ENCODE peak calls at places on chromosomes 2 and 18, in five cellular contexts. O is fibroblast of mammary gland, M is fibroblast of villous mesenchyme, C is bronchial epithelial cell, Q is fibroblast of lung. P is an unnamed sample.

GRCh38 chr2:26455037-26455800 is 22.7 kb downstream of the OTOF start:
- DNase-seq in M (no peak), C (no peak), O (no peak), Q (no peak), P (no peak)

GRCh38 chr2:216500572-216500971 is 1.9 kb downstream of the RPL37A start:
- DNase-seq in Q (no peak), M (no peak), O (no peak), C (no peak), P (no peak)

GRCh38 chr2:74880054-74880728 is 46.3 kb downstream of the HK2 start:
- DNase-seq in O (no peak), Q (no peak), M (no peak), C (no peak), P (no peak)

GRCh38 chr2:239832995-239833727 is 192.0 kb downstream of the NDUFA10 start:
- DNase-seq in Q (no peak), C (no peak), O (no peak), M (no peak), P (no peak)

GRCh38 chr2:8906208-8906607 is 68.8 kb upstream of the KIDINS220 start:
- DNase-seq in C (peak; percentile 88), Q (peak; percentile 47), M (peak; percentile 32), O (peak; percentile 65), P (peak; percentile 9)

GRCh38 chr2:115460008-115460407 is 1017.6 kb downstream of the DPP10 start:
- DNase-seq in M (no peak), O (no peak), C (no peak), Q (no peak), P (no peak)

GRCh38 chr2:126981476-126981875 is 82.8 kb downstream of the TEX51 start:
- DNase-seq in C (peak; percentile 12), M (no peak), O (peak; percentile 3), Q (peak; percentile 18), P (no peak)

GRCh38 chr2:127407091-127407490 is 11.1 kb upstream of the PROC start:
- DNase-seq in Q (no peak), M (no peak), O (no peak), C (no peak), P (no peak)

GRCh38 chr2:186751790-186752189 is 57.9 kb downstream of the FAM171B start:
- DNase-seq in Q (no peak), O (no peak), C (peak; percentile 35), M (no peak), P (peak; percentile 46)

GRCh38 chr2:84704505-84705244 is 176.2 kb downstream of the TRABD2A start:
- DNase-seq in O (peak; percentile 55), Q (peak; percentile 59), C (no peak), M (peak; percentile 56), P (no peak)

GRCh38 chr2:213161759-213162514 is 10.5 kb upstream of the IKZF2 start:
- DNase-seq in M (no peak), C (peak; percentile 53), O (peak; percentile 73), Q (peak; percentile 77), P (no peak)

GRCh38 chr2:227198866-227199265 is 34.4 kb downstream of the COL4A3 start:
- DNase-seq in M (no peak), O (no peak), Q (no peak), C (no peak), P (no peak)

GRCh38 chr18:70004698-70005097 is 57.0 kb upstream of the CD226 start:
- DNase-seq in O (no peak), Q (peak; percentile 9), M (no peak), C (no peak), P (no peak)

GRCh38 chr2:123101434-123101833 is 923.7 kb upstream of the CNTNAP5 start:
- DNase-seq in Q (no peak), M (peak; percentile 27), C (no peak), O (no peak), P (no peak)
- TF ChIP-seq CTCF in Q (no peak), M (no peak), C (no peak), O (no peak), P (no peak)

GRCh38 chr2:20062615-20063545 is 11.5 kb upstream of the LAPTM4A start:
- DNase-seq in Q (peak; percentile 97), O (peak; percentile 92), M (peak; percentile 86), C (peak; percentile 29), P (no peak)
- TF ChIP-seq CTCF in Q (peak; percentile 12), O (no peak), M (peak; percentile 22), C (no peak), P (no peak)

GRCh38 chr2:183490930-183491329 is 366.7 kb downstream of the NUP35 start:
- DNase-seq in M (no peak), Q (peak; percentile 4), O (peak; percentile 60), C (peak; percentile 29), P (peak; percentile 17)
- TF ChIP-seq CTCF in M (no peak), Q (no peak), O (no peak), C (no peak), P (no peak)

GRCh38 chr2:237257471-237257951 is 156.5 kb downstream of the COL6A3 start:
- DNase-seq in M (peak; percentile 86), Q (peak; percentile 74), C (no peak), O (peak; percentile 77), P (no peak)

GRCh38 chr2:237260032-237260431 is 153.9 kb downstream of the COL6A3 start:
- DNase-seq in M (peak; percentile 92), Q (no peak), C (no peak), O (no peak), P (no peak)

GRCh38 chr2:237256845-237257244 is 157.1 kb downstream of the COL6A3 start:
- DNase-seq in M (peak; percentile 80), O (peak; percentile 91), Q (peak; percentile 79), C (peak; percentile 40), P (no peak)

GRCh38 chr2:237259201-237259600 is 154.8 kb downstream of the COL6A3 start:
- DNase-seq in O (no peak), C (no peak), Q (no peak), M (peak; percentile 82), P (no peak)

GRCh38 chr2:237258146-237258545 is 155.8 kb downstream of the COL6A3 start:
- DNase-seq in O (peak; percentile 26), C (no peak), Q (peak; percentile 49), M (no peak), P (no peak)
- TF ChIP-seq CTCF in O (no peak), C (no peak), Q (no peak), M (peak; percentile 14), P (no peak)

GRCh38 chr2:72330673-72331072 is 183.0 kb upstream of the CYP26B1 start:
- DNase-seq in C (peak; percentile 17), Q (peak; percentile 11), M (no peak), O (no peak), P (no peak)
- TF ChIP-seq CTCF in C (no peak), Q (no peak), M (no peak), O (no peak), P (no peak)

DNA sequence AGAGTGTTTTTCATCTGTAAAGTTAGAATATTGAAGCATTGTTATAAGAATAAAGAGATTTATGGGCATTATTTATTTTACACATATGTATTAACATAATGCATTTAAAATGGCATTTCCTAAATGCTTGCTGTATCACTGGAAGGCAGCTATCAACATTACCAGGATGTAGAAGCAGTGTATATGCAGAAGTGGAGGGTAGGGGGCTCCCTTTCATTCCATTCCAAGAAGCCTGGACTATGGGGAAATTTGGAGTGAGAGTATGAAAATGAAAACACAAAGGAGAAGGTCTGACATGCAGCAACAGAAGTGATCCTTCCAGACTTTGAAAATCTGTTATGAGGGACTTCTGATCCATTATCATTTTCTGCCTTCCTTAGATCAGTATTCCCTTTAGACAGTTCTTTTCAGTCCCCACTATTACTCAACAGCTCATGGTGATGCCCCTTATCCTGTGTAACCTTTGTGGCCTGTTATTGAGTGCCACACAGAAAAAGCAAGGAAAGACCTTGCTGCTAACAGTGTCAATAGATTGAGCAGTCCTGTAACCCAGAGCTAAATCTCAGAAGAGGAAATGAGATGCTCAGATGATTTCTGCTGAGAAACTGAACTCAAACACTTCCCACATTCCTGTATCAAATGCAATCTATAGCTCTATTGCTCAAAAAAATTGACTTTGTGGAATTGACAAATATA is 216.6 kb downstream of the HNMT start:
- DNase-seq in C (no peak), O (peak; percentile 7), M (no peak), Q (peak; percentile 10), P (no peak)
- TF ChIP-seq CTCF in C (no peak), O (peak; percentile 18), M (peak; percentile 13), Q (no peak), P (no peak)

GRCh38 chr18:46677609-46678470 is 20.8 kb upstream of the LOXHD1 start:
- DNase-seq in Q (peak; percentile 4), C (peak; percentile 35), M (peak; percentile 4), O (peak; percentile 37), P (no peak)
- TF ChIP-seq CTCF in Q (no peak), C (no peak), M (no peak), O (peak; percentile 27), P (no peak)

DNA sequence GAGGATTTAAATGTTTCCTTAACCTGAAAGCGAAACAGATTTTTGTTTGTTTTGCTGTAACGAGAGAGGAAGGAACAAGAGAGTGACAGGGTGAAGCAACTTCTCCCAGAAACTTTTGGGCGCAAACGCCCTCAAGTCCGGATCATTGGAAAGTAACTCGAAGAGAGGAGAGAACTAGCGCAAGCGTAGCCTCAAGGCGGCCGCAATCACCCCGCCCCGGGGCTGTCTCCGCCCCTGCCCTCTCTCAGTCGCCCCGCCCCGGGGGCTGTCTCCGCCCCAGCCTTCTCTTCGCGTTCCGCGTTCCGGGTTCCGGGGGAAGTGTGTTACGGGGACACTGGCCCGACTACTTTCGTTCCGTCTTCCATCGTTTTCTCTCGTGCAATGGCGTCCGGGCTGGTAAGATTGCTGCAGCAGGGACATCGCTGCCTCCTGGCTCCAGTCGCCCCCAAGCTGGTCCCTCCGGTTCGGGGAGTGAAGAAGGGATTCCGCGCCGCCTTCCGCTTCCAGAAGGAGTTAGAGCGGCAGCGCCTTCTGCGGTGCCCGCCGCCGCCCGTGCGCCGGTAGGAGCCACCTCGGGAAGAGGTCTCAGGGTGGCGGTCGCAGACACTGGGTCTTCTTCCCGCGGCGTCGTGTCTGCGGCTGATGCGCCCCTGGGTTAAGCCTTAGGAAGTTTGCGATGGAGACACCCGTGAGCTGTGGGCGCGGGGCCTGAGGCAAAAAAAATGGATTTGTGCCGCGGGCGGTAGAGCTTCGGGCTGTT is at the start of gene MRPL44:
- DNase-seq in O (peak; percentile 93), M (peak; percentile 96), Q (peak; percentile 95), C (peak; percentile 79), P (peak; percentile 92)
- TF ChIP-seq CTCF in O (no peak), M (no peak), Q (no peak), C (no peak), P (peak; percentile 7)

GRCh38 chr2:171880774-171881173 is 13.3 kb downstream of the SLC25A12 start:
- DNase-seq in M (no peak), C (no peak), O (no peak), Q (no peak), P (no peak)

GRCh38 chr2:171879865-171880264 is 14.2 kb downstream of the SLC25A12 start:
- DNase-seq in M (no peak), O (no peak), Q (no peak), C (no peak), P (no peak)

GRCh38 chr2:171874963-171875362 is 19.1 kb downstream of the SLC25A12 start:
- DNase-seq in C (no peak), M (no peak), O (no peak), Q (no peak), P (no peak)

GRCh38 chr2:171882095-171882769 is 11.8 kb downstream of the SLC25A12 start:
- DNase-seq in M (peak; percentile 11), C (no peak), Q (no peak), O (peak; percentile 12), P (no peak)

DNA sequence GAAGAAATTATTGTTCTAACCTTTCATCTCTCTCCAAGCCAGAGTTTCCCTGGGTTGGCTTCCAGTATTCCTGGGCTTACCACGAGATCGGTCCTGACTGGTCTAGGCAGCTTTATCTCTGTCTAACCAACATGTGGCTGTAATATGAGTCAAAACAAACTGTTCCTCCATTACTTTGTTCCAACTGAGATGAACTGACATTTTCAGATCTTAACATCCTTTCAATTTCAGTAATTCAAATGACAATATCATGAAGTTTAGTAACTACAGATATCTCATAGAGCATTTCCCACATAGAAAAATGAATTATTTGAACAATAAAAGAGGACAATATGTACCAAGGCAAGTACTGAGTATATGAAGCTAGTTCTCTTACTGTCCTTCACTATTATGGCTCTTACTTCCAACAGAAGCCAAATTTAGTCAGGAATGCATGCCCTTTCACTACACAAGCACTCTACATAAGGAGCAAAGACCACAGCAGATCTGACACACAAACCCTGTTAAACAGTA is 15.5 kb downstream of the SLC25A12 start:
- DNase-seq in C (peak; percentile 80), Q (peak; percentile 78), O (peak; percentile 72), M (peak; percentile 74), P (no peak)
- TF ChIP-seq CTCF in C (no peak), Q (no peak), O (no peak), M (no peak), P (no peak)